ENCODE peak calls at places on chromosomes 3 and 15, in seven cellular contexts. O is right lobe of liver, S is caudate nucleus, Z is uterus, C is Peyer's patch, X is HepG2, G is IMR-90. U is an unnamed sample.

GRCh38 chr15:95522533-95522932 is 808.0 kb upstream of the NR2F2 start:
- DNase-seq in O (no peak), S (no peak), Z (no peak), C (no peak), X (no peak), G (peak; percentile 6), U (no peak)

GRCh38 chr3:194271459-194272035 is 79.6 kb downstream of the CPN2 start:
- DNase-seq in O (no peak), S (no peak), Z (no peak), C (no peak), X (no peak), G (no peak), U (no peak)

GRCh38 chr3:63753567-63753966 is 65.5 kb upstream of the C3orf49 start:
- DNase-seq in O (no peak), S (no peak), Z (no peak), C (no peak), X (peak; percentile 29), G (peak; percentile 31), U (peak; percentile 4)

GRCh38 chr3:186985713-186986364 is 55.5 kb downstream of the ST6GAL1 start:
- DNase-seq in O (no peak), S (no peak), Z (no peak), C (no peak), X (no peak), G (no peak), U (no peak)

GRCh38 chr15:56794150-56794922 is 61.0 kb upstream of the ZNF280D start:
- DNase-seq in O (no peak), S (no peak), Z (no peak), C (no peak), X (no peak), G (peak; percentile 63), U (peak; percentile 42)

GRCh38 chr3:36740822-36741221 is 23.5 kb downstream of the DCLK3 start:
- DNase-seq in O (no peak), S (no peak), Z (no peak), C (no peak), X (no peak), G (no peak), U (no peak)

GRCh38 chr15:96381463-96381862 is 51.0 kb downstream of the NR2F2 start:
- DNase-seq in O (no peak), S (no peak), Z (no peak), C (no peak), X (no peak), G (no peak), U (no peak)

GRCh38 chr15:65888998-65889397 is 19.7 kb downstream of the RAB11A start:
- DNase-seq in O (no peak), S (no peak), Z (no peak), C (no peak), X (no peak), G (no peak), U (no peak)

GRCh38 chr3:69929019-69929418 is 70.5 kb upstream of the SAMMSON start:
- DNase-seq in O (no peak), S (no peak), Z (no peak), C (no peak), X (no peak), G (no peak), U (no peak)

GRCh38 chr3:150412599-150413069 is 4.5 kb downstream of the TSC22D2 start:
- DNase-seq in O (no peak), S (no peak), Z (no peak), C (no peak), X (peak; percentile 63), G (peak; percentile 92), U (no peak)

GRCh38 chr3:123082370-123083065 is 15.7 kb downstream of the PDIA5 start:
- DNase-seq in O (no peak), S (no peak), Z (no peak), C (no peak), X (no peak), G (no peak), U (no peak)

GRCh38 chr15:74398183-74398582 is 30.7 kb upstream of the CYP11A1 start:
- DNase-seq in O (no peak), S (no peak), Z (no peak), C (no peak), X (no peak), G (no peak), U (no peak)

GRCh38 chr15:70088887-70089691 is 8.6 kb downstream of the TLE3 start:
- DNase-seq in O (peak; percentile 19), S (no peak), Z (peak; percentile 77), C (no peak), X (no peak), G (peak; percentile 71), U (no peak)

GRCh38 chr3:174216019-174216418 is 643.1 kb upstream of the NAALADL2 start:
- DNase-seq in O (no peak), S (no peak), Z (no peak), C (no peak), X (no peak), G (no peak), U (no peak)

GRCh38 chr15:40266828-40267304 is 16.0 kb downstream of the ANKRD63 start:
- DNase-seq in O (peak; percentile 60), S (no peak), Z (peak; percentile 94), C (no peak), X (peak; percentile 21), G (peak; percentile 97), U (peak; percentile 89)

GRCh38 chr3:48556796-48557626 is at the start of gene PFKFB4:
- DNase-seq in O (peak; percentile 99), S (peak; percentile 97), Z (peak; percentile 100), C (peak; percentile 100), X (peak; percentile 98), G (peak; percentile 99), U (peak; percentile 94)

GRCh38 chr3:48555231-48555948 is 1.2 kb downstream of the PFKFB4 start:
- DNase-seq in O (no peak), S (no peak), Z (no peak), C (no peak), X (no peak), G (no peak), U (no peak)

GRCh38 chr3:48553886-48554845 is 2.4 kb downstream of the PFKFB4 start:
- DNase-seq in O (no peak), S (no peak), Z (no peak), C (no peak), X (no peak), G (no peak), U (no peak)

GRCh38 chr3:48558446-48559134 is 2.0 kb upstream of the PFKFB4 start:
- DNase-seq in O (peak; percentile 57), S (no peak), Z (no peak), C (no peak), X (no peak), G (no peak), U (no peak)

DNA sequence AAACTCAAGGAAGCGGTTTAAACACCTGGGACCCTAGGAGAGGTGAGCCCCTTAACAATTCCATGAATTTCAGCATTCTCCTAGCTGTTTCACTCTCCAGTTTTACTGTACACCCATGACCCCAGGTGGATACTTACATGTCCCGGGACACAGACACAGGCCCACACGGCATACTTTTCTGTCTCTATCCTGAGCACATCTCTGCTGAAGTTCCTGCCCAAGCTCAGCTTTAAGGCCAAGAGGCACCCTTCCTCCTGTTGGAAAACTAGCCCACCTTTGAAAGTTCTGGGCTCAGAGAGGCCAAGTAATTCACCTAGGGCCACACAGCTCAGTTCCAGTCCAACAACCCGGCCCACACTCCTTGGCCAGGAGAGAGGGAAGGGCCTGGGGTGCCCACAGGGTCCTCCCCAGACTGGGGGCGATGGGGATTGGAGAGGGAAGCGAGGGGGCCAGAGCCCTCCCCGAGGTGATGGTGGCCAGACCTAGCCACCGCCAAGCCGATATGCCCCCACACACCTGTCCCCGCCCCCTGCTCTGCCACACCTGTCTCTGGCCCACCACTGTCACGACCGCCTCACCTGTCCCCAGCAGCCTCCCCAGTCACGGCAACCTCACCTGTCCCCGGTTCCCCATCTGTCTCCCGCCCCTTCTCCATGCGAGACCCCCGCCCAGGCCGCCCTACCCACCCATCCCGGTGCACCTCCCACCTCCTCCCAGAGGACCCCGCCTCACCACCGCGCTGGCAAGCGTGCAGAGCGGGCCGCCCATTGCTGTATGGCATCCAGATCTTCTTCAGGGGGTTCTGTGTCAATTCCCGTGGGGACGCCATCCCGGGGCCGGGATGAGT is 431 bp downstream of the PFKFB4 start:
- DNase-seq in O (no peak), S (no peak), Z (no peak), C (no peak), X (no peak), G (no peak), U (no peak)
- H3K27ac ChIP-seq in O (peak overlapping the region; percentile 38), S (peak overlapping the region; percentile 73), Z (peak overlapping the region; percentile 61), C (peak overlapping the region; percentile 74), X (peak overlapping the region; percentile 27), G (peak overlapping the region; percentile 67), U (no peak overlapping the region)

GRCh38 chr15:92629276-92629974 is 26.1 kb downstream of the FAM174B start:
- DNase-seq in O (no peak), S (no peak), Z (no peak), C (no peak), X (no peak), G (no peak), U (no peak)
- H3K27ac ChIP-seq in O (no peak overlapping the region), S (no peak overlapping the region), Z (no peak overlapping the region), C (no peak overlapping the region), X (no peak overlapping the region), G (no peak overlapping the region), U (no peak overlapping the region)

DNA sequence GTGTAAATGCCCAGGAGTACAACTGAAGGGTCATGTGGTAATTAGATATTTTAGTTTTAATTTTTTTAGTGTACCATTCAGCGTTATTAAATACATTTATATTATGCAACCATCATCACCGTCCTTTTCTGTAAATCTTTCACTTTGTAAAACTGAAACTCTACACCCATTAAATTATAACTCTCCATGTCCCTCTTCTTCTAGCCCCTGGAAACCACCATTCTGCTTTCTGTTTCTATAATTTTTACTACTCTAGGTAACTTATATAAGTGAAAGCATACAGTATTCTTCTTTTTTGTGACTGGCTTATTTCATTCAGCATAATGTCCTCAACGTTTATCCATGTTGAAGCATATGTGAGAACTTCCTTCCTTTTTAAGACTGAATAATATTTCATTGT is 48.1 kb downstream of the STXBP5L start:
- DNase-seq in O (no peak), S (no peak), Z (no peak), C (no peak), X (no peak), G (no peak), U (no peak)
- H3K27ac ChIP-seq in O (no peak overlapping the region), S (no peak overlapping the region), Z (no peak overlapping the region), C (no peak overlapping the region), X (no peak overlapping the region), G (no peak overlapping the region), U (no peak overlapping the region)

DNA sequence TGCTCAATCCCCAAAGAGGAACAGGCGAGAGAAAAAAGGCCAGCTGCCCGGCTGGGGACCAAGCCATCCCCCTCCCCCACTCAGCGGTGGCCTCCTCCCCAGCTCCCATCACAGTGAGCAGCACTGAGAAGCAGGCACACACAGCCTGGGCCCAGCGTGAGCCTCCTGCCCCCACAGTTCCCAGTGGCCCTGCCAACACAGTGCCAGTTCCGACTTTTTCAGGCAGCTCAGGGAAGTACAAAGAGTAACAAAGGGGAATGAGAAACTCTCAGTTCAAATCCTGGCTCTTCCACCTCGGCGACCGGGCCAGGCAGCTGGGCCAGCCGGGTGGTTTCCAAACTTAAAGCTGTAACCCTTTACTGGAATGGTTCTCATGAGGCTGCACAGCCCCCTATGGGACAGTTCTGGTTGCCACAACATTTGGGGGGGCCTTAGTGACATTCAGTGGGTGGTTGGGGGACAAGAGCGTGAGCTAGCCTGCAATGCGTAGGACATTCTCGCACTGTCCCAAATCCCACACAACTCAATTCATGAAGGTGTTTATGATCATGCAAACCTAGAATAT is 18.4 kb downstream of the TNK2 start:
- DNase-seq in O (no peak), S (no peak), Z (no peak), C (no peak), X (no peak), G (no peak), U (no peak)
- H3K27ac ChIP-seq in O (no peak overlapping the region), S (peak overlapping the region; percentile 70), Z (no peak overlapping the region), C (no peak overlapping the region), X (no peak overlapping the region), G (no peak overlapping the region), U (no peak overlapping the region)

GRCh38 chr15:72197045-72197459 is 535 bp downstream of the GRAMD2A start:
- DNase-seq in O (no peak), S (no peak), Z (no peak), C (no peak), X (no peak), G (no peak), U (no peak)
- H3K27ac ChIP-seq in O (no peak overlapping the region), S (no peak overlapping the region), Z (no peak overlapping the region), C (no peak overlapping the region), X (no peak overlapping the region), G (no peak overlapping the region), U (no peak overlapping the region)